ENCODE peak calls at places on chromosomes 1 and 21, in six cellular contexts. One of them, this sample, is unnamed.

GRCh38 chr1:209368864-209369598 is 214.5 kb upstream of the CAMK1G start:
- DNase-seq in activated CD8-positive, alpha-beta memory T cell treated with anti-CD3 and anti-CD28 coated beads, Interleukin-2, amount 50 U/mL, for 48 hours: no peak
- DNase-seq in fibroblast of the aortic adventitia: peak
- DNase-seq in stimulated activated CD8-positive, alpha-beta memory T cell treated with anti-CD3 and anti-CD28 coated beads, Interleukin-15, amount 100 ng/mL, for 4 hours: no peak
- DNase-seq in A172: peak
- DNase-seq in HuH-7: no peak
- DNase-seq in this sample: no peak

GRCh38 chr1:89781494-89782126 is 39.2 kb upstream of the LRRC8D start:
- DNase-seq in activated CD8-positive, alpha-beta memory T cell treated with anti-CD3 and anti-CD28 coated beads, Interleukin-2, amount 50 U/mL, for 48 hours: peak
- DNase-seq in fibroblast of the aortic adventitia: no peak
- DNase-seq in stimulated activated CD8-positive, alpha-beta memory T cell treated with anti-CD3 and anti-CD28 coated beads, Interleukin-15, amount 100 ng/mL, for 4 hours: peak
- DNase-seq in A172: no peak
- DNase-seq in HuH-7: no peak
- DNase-seq in this sample: no peak

GRCh38 chr1:92273039-92273438 is 25.7 kb downstream of the GLMN start:
- DNase-seq in activated CD8-positive, alpha-beta memory T cell treated with anti-CD3 and anti-CD28 coated beads, Interleukin-2, amount 50 U/mL, for 48 hours: no peak
- DNase-seq in fibroblast of the aortic adventitia: no peak
- DNase-seq in stimulated activated CD8-positive, alpha-beta memory T cell treated with anti-CD3 and anti-CD28 coated beads, Interleukin-15, amount 100 ng/mL, for 4 hours: no peak
- DNase-seq in A172: no peak
- DNase-seq in HuH-7: no peak
- DNase-seq in this sample: no peak

GRCh38 chr1:31745071-31745897 is 18.9 kb downstream of the ADGRB2 start:
- DNase-seq in activated CD8-positive, alpha-beta memory T cell treated with anti-CD3 and anti-CD28 coated beads, Interleukin-2, amount 50 U/mL, for 48 hours: peak
- DNase-seq in fibroblast of the aortic adventitia: peak
- DNase-seq in stimulated activated CD8-positive, alpha-beta memory T cell treated with anti-CD3 and anti-CD28 coated beads, Interleukin-15, amount 100 ng/mL, for 4 hours: no peak
- DNase-seq in A172: peak
- DNase-seq in HuH-7: peak
- DNase-seq in this sample: peak

GRCh38 chr1:154556422-154556821 is 2.0 kb downstream of the UBE2Q1 start:
- DNase-seq in activated CD8-positive, alpha-beta memory T cell treated with anti-CD3 and anti-CD28 coated beads, Interleukin-2, amount 50 U/mL, for 48 hours: no peak
- DNase-seq in fibroblast of the aortic adventitia: peak
- DNase-seq in stimulated activated CD8-positive, alpha-beta memory T cell treated with anti-CD3 and anti-CD28 coated beads, Interleukin-15, amount 100 ng/mL, for 4 hours: no peak
- DNase-seq in A172: peak
- DNase-seq in HuH-7: no peak
- DNase-seq in this sample: no peak

GRCh38 chr1:229258851-229259110 is 12.1 kb upstream of the RAB4A start:
- DNase-seq in activated CD8-positive, alpha-beta memory T cell treated with anti-CD3 and anti-CD28 coated beads, Interleukin-2, amount 50 U/mL, for 48 hours: no peak
- DNase-seq in fibroblast of the aortic adventitia: peak
- DNase-seq in stimulated activated CD8-positive, alpha-beta memory T cell treated with anti-CD3 and anti-CD28 coated beads, Interleukin-15, amount 100 ng/mL, for 4 hours: no peak
- DNase-seq in A172: no peak
- DNase-seq in HuH-7: no peak
- DNase-seq in this sample: no peak

GRCh38 chr1:179137623-179138235 is 55.9 kb downstream of the TOR3A start:
- DNase-seq in activated CD8-positive, alpha-beta memory T cell treated with anti-CD3 and anti-CD28 coated beads, Interleukin-2, amount 50 U/mL, for 48 hours: no peak
- DNase-seq in fibroblast of the aortic adventitia: peak
- DNase-seq in stimulated activated CD8-positive, alpha-beta memory T cell treated with anti-CD3 and anti-CD28 coated beads, Interleukin-15, amount 100 ng/mL, for 4 hours: no peak
- DNase-seq in A172: no peak
- DNase-seq in HuH-7: no peak
- DNase-seq in this sample: no peak

GRCh38 chr1:161215079-161215478 is at the start of gene FCER1G:
- DNase-seq in activated CD8-positive, alpha-beta memory T cell treated with anti-CD3 and anti-CD28 coated beads, Interleukin-2, amount 50 U/mL, for 48 hours: no peak
- DNase-seq in fibroblast of the aortic adventitia: no peak
- DNase-seq in stimulated activated CD8-positive, alpha-beta memory T cell treated with anti-CD3 and anti-CD28 coated beads, Interleukin-15, amount 100 ng/mL, for 4 hours: no peak
- DNase-seq in A172: no peak
- DNase-seq in HuH-7: no peak
- DNase-seq in this sample: peak

GRCh38 chr1:6099297-6099696 is 53.6 kb downstream of the KCNAB2 start:
- DNase-seq in activated CD8-positive, alpha-beta memory T cell treated with anti-CD3 and anti-CD28 coated beads, Interleukin-2, amount 50 U/mL, for 48 hours: no peak
- DNase-seq in fibroblast of the aortic adventitia: no peak
- DNase-seq in stimulated activated CD8-positive, alpha-beta memory T cell treated with anti-CD3 and anti-CD28 coated beads, Interleukin-15, amount 100 ng/mL, for 4 hours: no peak
- DNase-seq in A172: no peak
- DNase-seq in HuH-7: no peak
- DNase-seq in this sample: peak

GRCh38 chr1:184480711-184481110 is 93.9 kb downstream of the C1orf21 start:
- DNase-seq in activated CD8-positive, alpha-beta memory T cell treated with anti-CD3 and anti-CD28 coated beads, Interleukin-2, amount 50 U/mL, for 48 hours: no peak
- DNase-seq in fibroblast of the aortic adventitia: no peak
- DNase-seq in stimulated activated CD8-positive, alpha-beta memory T cell treated with anti-CD3 and anti-CD28 coated beads, Interleukin-15, amount 100 ng/mL, for 4 hours: no peak
- DNase-seq in A172: no peak
- DNase-seq in HuH-7: no peak
- DNase-seq in this sample: no peak

GRCh38 chr1:20069932-20070331 is at the start of gene PLA2G5:
- DNase-seq in activated CD8-positive, alpha-beta memory T cell treated with anti-CD3 and anti-CD28 coated beads, Interleukin-2, amount 50 U/mL, for 48 hours: no peak
- DNase-seq in fibroblast of the aortic adventitia: peak
- DNase-seq in stimulated activated CD8-positive, alpha-beta memory T cell treated with anti-CD3 and anti-CD28 coated beads, Interleukin-15, amount 100 ng/mL, for 4 hours: no peak
- DNase-seq in A172: no peak
- DNase-seq in HuH-7: no peak
- DNase-seq in this sample: peak

GRCh38 chr1:229425564-229426159 is 8.2 kb downstream of the ACTA1 start:
- DNase-seq in activated CD8-positive, alpha-beta memory T cell treated with anti-CD3 and anti-CD28 coated beads, Interleukin-2, amount 50 U/mL, for 48 hours: no peak
- DNase-seq in fibroblast of the aortic adventitia: no peak
- DNase-seq in stimulated activated CD8-positive, alpha-beta memory T cell treated with anti-CD3 and anti-CD28 coated beads, Interleukin-15, amount 100 ng/mL, for 4 hours: no peak
- DNase-seq in A172: no peak
- DNase-seq in HuH-7: no peak
- DNase-seq in this sample: no peak

GRCh38 chr1:203765029-203765837 is at the start of gene LAX1:
- DNase-seq in activated CD8-positive, alpha-beta memory T cell treated with anti-CD3 and anti-CD28 coated beads, Interleukin-2, amount 50 U/mL, for 48 hours: peak
- DNase-seq in fibroblast of the aortic adventitia: no peak
- DNase-seq in stimulated activated CD8-positive, alpha-beta memory T cell treated with anti-CD3 and anti-CD28 coated beads, Interleukin-15, amount 100 ng/mL, for 4 hours: peak
- DNase-seq in A172: no peak
- DNase-seq in HuH-7: no peak
- DNase-seq in this sample: no peak

GRCh38 chr1:63663301-63663700 is 70.1 kb downstream of the PGM1 start:
- DNase-seq in activated CD8-positive, alpha-beta memory T cell treated with anti-CD3 and anti-CD28 coated beads, Interleukin-2, amount 50 U/mL, for 48 hours: no peak
- DNase-seq in fibroblast of the aortic adventitia: peak
- DNase-seq in stimulated activated CD8-positive, alpha-beta memory T cell treated with anti-CD3 and anti-CD28 coated beads, Interleukin-15, amount 100 ng/mL, for 4 hours: no peak
- DNase-seq in A172: peak
- DNase-seq in HuH-7: no peak
- DNase-seq in this sample: no peak

GRCh38 chr1:61082336-61083013 is at the start of gene NFIA:
- DNase-seq in activated CD8-positive, alpha-beta memory T cell treated with anti-CD3 and anti-CD28 coated beads, Interleukin-2, amount 50 U/mL, for 48 hours: peak
- DNase-seq in fibroblast of the aortic adventitia: peak
- DNase-seq in stimulated activated CD8-positive, alpha-beta memory T cell treated with anti-CD3 and anti-CD28 coated beads, Interleukin-15, amount 100 ng/mL, for 4 hours: no peak
- DNase-seq in A172: peak
- DNase-seq in HuH-7: peak
- DNase-seq in this sample: no peak

GRCh38 chr1:35406103-35406502 is 137.6 kb downstream of the ZMYM4 start:
- DNase-seq in activated CD8-positive, alpha-beta memory T cell treated with anti-CD3 and anti-CD28 coated beads, Interleukin-2, amount 50 U/mL, for 48 hours: no peak
- DNase-seq in fibroblast of the aortic adventitia: no peak
- DNase-seq in stimulated activated CD8-positive, alpha-beta memory T cell treated with anti-CD3 and anti-CD28 coated beads, Interleukin-15, amount 100 ng/mL, for 4 hours: no peak
- DNase-seq in A172: no peak
- DNase-seq in HuH-7: no peak
- DNase-seq in this sample: no peak

GRCh38 chr1:18941221-18942141 is 15.0 kb downstream of the IFFO2 start:
- DNase-seq in activated CD8-positive, alpha-beta memory T cell treated with anti-CD3 and anti-CD28 coated beads, Interleukin-2, amount 50 U/mL, for 48 hours: no peak
- DNase-seq in fibroblast of the aortic adventitia: peak
- DNase-seq in stimulated activated CD8-positive, alpha-beta memory T cell treated with anti-CD3 and anti-CD28 coated beads, Interleukin-15, amount 100 ng/mL, for 4 hours: no peak
- DNase-seq in A172: no peak
- DNase-seq in HuH-7: no peak
- DNase-seq in this sample: no peak

GRCh38 chr1:85454214-85454613 is 10.7 kb downstream of the DDAH1 start:
- DNase-seq in activated CD8-positive, alpha-beta memory T cell treated with anti-CD3 and anti-CD28 coated beads, Interleukin-2, amount 50 U/mL, for 48 hours: no peak
- DNase-seq in fibroblast of the aortic adventitia: peak
- DNase-seq in stimulated activated CD8-positive, alpha-beta memory T cell treated with anti-CD3 and anti-CD28 coated beads, Interleukin-15, amount 100 ng/mL, for 4 hours: no peak
- DNase-seq in A172: no peak
- DNase-seq in HuH-7: no peak
- DNase-seq in this sample: no peak

GRCh38 chr1:117188268-117189108 is 22.2 kb downstream of the VTCN1 start:
- DNase-seq in activated CD8-positive, alpha-beta memory T cell treated with anti-CD3 and anti-CD28 coated beads, Interleukin-2, amount 50 U/mL, for 48 hours: no peak
- DNase-seq in fibroblast of the aortic adventitia: peak
- DNase-seq in stimulated activated CD8-positive, alpha-beta memory T cell treated with anti-CD3 and anti-CD28 coated beads, Interleukin-15, amount 100 ng/mL, for 4 hours: no peak
- DNase-seq in A172: no peak
- DNase-seq in HuH-7: no peak
- DNase-seq in this sample: no peak

GRCh38 chr1:241336335-241336734 is 20.7 kb downstream of the RGS7 start:
- DNase-seq in activated CD8-positive, alpha-beta memory T cell treated with anti-CD3 and anti-CD28 coated beads, Interleukin-2, amount 50 U/mL, for 48 hours: no peak
- DNase-seq in fibroblast of the aortic adventitia: no peak
- DNase-seq in stimulated activated CD8-positive, alpha-beta memory T cell treated with anti-CD3 and anti-CD28 coated beads, Interleukin-15, amount 100 ng/mL, for 4 hours: no peak
- DNase-seq in A172: peak
- DNase-seq in HuH-7: no peak
- DNase-seq in this sample: no peak

GRCh38 chr21:34076835-34077234 is 3.5 kb downstream of the MRPS6 start:
- DNase-seq in activated CD8-positive, alpha-beta memory T cell treated with anti-CD3 and anti-CD28 coated beads, Interleukin-2, amount 50 U/mL, for 48 hours: no peak
- DNase-seq in fibroblast of the aortic adventitia: no peak
- DNase-seq in stimulated activated CD8-positive, alpha-beta memory T cell treated with anti-CD3 and anti-CD28 coated beads, Interleukin-15, amount 100 ng/mL, for 4 hours: no peak
- DNase-seq in A172: no peak
- DNase-seq in HuH-7: no peak
- DNase-seq in this sample: no peak

GRCh38 chr1:2865000-2865399 is 63.5 kb upstream of the TTC34 start:
- DNase-seq in activated CD8-positive, alpha-beta memory T cell treated with anti-CD3 and anti-CD28 coated beads, Interleukin-2, amount 50 U/mL, for 48 hours: no peak
- DNase-seq in fibroblast of the aortic adventitia: no peak
- DNase-seq in stimulated activated CD8-positive, alpha-beta memory T cell treated with anti-CD3 and anti-CD28 coated beads, Interleukin-15, amount 100 ng/mL, for 4 hours: no peak
- DNase-seq in A172: no peak
- DNase-seq in HuH-7: no peak
- DNase-seq in this sample: no peak

GRCh38 chr1:115454835-115455511 is 116.9 kb upstream of the NGF start:
- DNase-seq in activated CD8-positive, alpha-beta memory T cell treated with anti-CD3 and anti-CD28 coated beads, Interleukin-2, amount 50 U/mL, for 48 hours: no peak
- DNase-seq in fibroblast of the aortic adventitia: no peak
- DNase-seq in stimulated activated CD8-positive, alpha-beta memory T cell treated with anti-CD3 and anti-CD28 coated beads, Interleukin-15, amount 100 ng/mL, for 4 hours: no peak
- DNase-seq in A172: no peak
- DNase-seq in HuH-7: no peak
- DNase-seq in this sample: no peak

GRCh38 chr21:42097274-42097673 is 26.2 kb downstream of the UMODL1 start:
- DNase-seq in activated CD8-positive, alpha-beta memory T cell treated with anti-CD3 and anti-CD28 coated beads, Interleukin-2, amount 50 U/mL, for 48 hours: no peak
- DNase-seq in fibroblast of the aortic adventitia: no peak
- DNase-seq in stimulated activated CD8-positive, alpha-beta memory T cell treated with anti-CD3 and anti-CD28 coated beads, Interleukin-15, amount 100 ng/mL, for 4 hours: no peak
- DNase-seq in A172: peak
- DNase-seq in HuH-7: no peak
- DNase-seq in this sample: no peak

GRCh38 chr1:182604128-182604834 is at the start of gene RGS16:
- DNase-seq in activated CD8-positive, alpha-beta memory T cell treated with anti-CD3 and anti-CD28 coated beads, Interleukin-2, amount 50 U/mL, for 48 hours: peak
- DNase-seq in fibroblast of the aortic adventitia: peak
- DNase-seq in stimulated activated CD8-positive, alpha-beta memory T cell treated with anti-CD3 and anti-CD28 coated beads, Interleukin-15, amount 100 ng/mL, for 4 hours: peak
- DNase-seq in A172: peak
- DNase-seq in HuH-7: peak
- DNase-seq in this sample: peak

GRCh38 chr1:159957824-159958268 is 3.8 kb upstream of the SLAMF9 start:
- DNase-seq in activated CD8-positive, alpha-beta memory T cell treated with anti-CD3 and anti-CD28 coated beads, Interleukin-2, amount 50 U/mL, for 48 hours: no peak
- DNase-seq in fibroblast of the aortic adventitia: no peak
- DNase-seq in stimulated activated CD8-positive, alpha-beta memory T cell treated with anti-CD3 and anti-CD28 coated beads, Interleukin-15, amount 100 ng/mL, for 4 hours: no peak
- DNase-seq in A172: no peak
- DNase-seq in HuH-7: no peak
- DNase-seq in this sample: peak

GRCh38 chr1:200526709-200527612 is 93.6 kb downstream of the KIF14 start:
- DNase-seq in activated CD8-positive, alpha-beta memory T cell treated with anti-CD3 and anti-CD28 coated beads, Interleukin-2, amount 50 U/mL, for 48 hours: no peak
- DNase-seq in fibroblast of the aortic adventitia: peak
- DNase-seq in stimulated activated CD8-positive, alpha-beta memory T cell treated with anti-CD3 and anti-CD28 coated beads, Interleukin-15, amount 100 ng/mL, for 4 hours: no peak
- DNase-seq in A172: peak
- DNase-seq in HuH-7: no peak
- DNase-seq in this sample: no peak

GRCh38 chr1:65108025-65108692 is 39.8 kb upstream of the AK4 start:
- DNase-seq in activated CD8-positive, alpha-beta memory T cell treated with anti-CD3 and anti-CD28 coated beads, Interleukin-2, amount 50 U/mL, for 48 hours: no peak
- DNase-seq in fibroblast of the aortic adventitia: no peak
- DNase-seq in stimulated activated CD8-positive, alpha-beta memory T cell treated with anti-CD3 and anti-CD28 coated beads, Interleukin-15, amount 100 ng/mL, for 4 hours: no peak
- DNase-seq in A172: no peak
- DNase-seq in HuH-7: no peak
- DNase-seq in this sample: no peak

GRCh38 chr1:118210051-118210722 is 25.2 kb upstream of the SPAG17 start:
- DNase-seq in activated CD8-positive, alpha-beta memory T cell treated with anti-CD3 and anti-CD28 coated beads, Interleukin-2, amount 50 U/mL, for 48 hours: no peak
- DNase-seq in fibroblast of the aortic adventitia: no peak
- DNase-seq in stimulated activated CD8-positive, alpha-beta memory T cell treated with anti-CD3 and anti-CD28 coated beads, Interleukin-15, amount 100 ng/mL, for 4 hours: no peak
- DNase-seq in A172: no peak
- DNase-seq in HuH-7: no peak
- DNase-seq in this sample: no peak

GRCh38 chr1:235292790-235293189 is 35.2 kb downstream of the ARID4B start:
- DNase-seq in activated CD8-positive, alpha-beta memory T cell treated with anti-CD3 and anti-CD28 coated beads, Interleukin-2, amount 50 U/mL, for 48 hours: no peak
- DNase-seq in fibroblast of the aortic adventitia: no peak
- DNase-seq in stimulated activated CD8-positive, alpha-beta memory T cell treated with anti-CD3 and anti-CD28 coated beads, Interleukin-15, amount 100 ng/mL, for 4 hours: no peak
- DNase-seq in A172: no peak
- DNase-seq in HuH-7: no peak
- DNase-seq in this sample: no peak

GRCh38 chr1:212137854-212138253 is 102.3 kb downstream of the DTL start:
- DNase-seq in activated CD8-positive, alpha-beta memory T cell treated with anti-CD3 and anti-CD28 coated beads, Interleukin-2, amount 50 U/mL, for 48 hours: no peak
- DNase-seq in fibroblast of the aortic adventitia: no peak
- DNase-seq in stimulated activated CD8-positive, alpha-beta memory T cell treated with anti-CD3 and anti-CD28 coated beads, Interleukin-15, amount 100 ng/mL, for 4 hours: no peak
- DNase-seq in A172: no peak
- DNase-seq in HuH-7: no peak
- DNase-seq in this sample: no peak

GRCh38 chr1:167052389-167052788 is 37.8 kb downstream of the GPA33 start:
- DNase-seq in activated CD8-positive, alpha-beta memory T cell treated with anti-CD3 and anti-CD28 coated beads, Interleukin-2, amount 50 U/mL, for 48 hours: no peak
- DNase-seq in fibroblast of the aortic adventitia: no peak
- DNase-seq in stimulated activated CD8-positive, alpha-beta memory T cell treated with anti-CD3 and anti-CD28 coated beads, Interleukin-15, amount 100 ng/mL, for 4 hours: no peak
- DNase-seq in A172: no peak
- DNase-seq in HuH-7: peak
- DNase-seq in this sample: no peak

GRCh38 chr1:88973520-88974137 is 18.8 kb downstream of the KYAT3 start:
- DNase-seq in activated CD8-positive, alpha-beta memory T cell treated with anti-CD3 and anti-CD28 coated beads, Interleukin-2, amount 50 U/mL, for 48 hours: no peak
- DNase-seq in fibroblast of the aortic adventitia: peak
- DNase-seq in stimulated activated CD8-positive, alpha-beta memory T cell treated with anti-CD3 and anti-CD28 coated beads, Interleukin-15, amount 100 ng/mL, for 4 hours: no peak
- DNase-seq in A172: no peak
- DNase-seq in HuH-7: no peak
- DNase-seq in this sample: no peak

GRCh38 chr1:8903908-8904650 is 25.6 kb upstream of the ENO1 start:
- DNase-seq in activated CD8-positive, alpha-beta memory T cell treated with anti-CD3 and anti-CD28 coated beads, Interleukin-2, amount 50 U/mL, for 48 hours: no peak
- DNase-seq in fibroblast of the aortic adventitia: peak
- DNase-seq in stimulated activated CD8-positive, alpha-beta memory T cell treated with anti-CD3 and anti-CD28 coated beads, Interleukin-15, amount 100 ng/mL, for 4 hours: no peak
- DNase-seq in A172: peak
- DNase-seq in HuH-7: no peak
- DNase-seq in this sample: peak